ENCODE peak calls at places on chromosomes 11 and 22, in five cellular contexts. One of them, this sample, is unnamed.

GRCh38 chr11:31757245-31757835 is 53.8 kb downstream of the PAX6 start:
- DNase-seq in effector memory CD4-positive, alpha-beta T cell: no peak
- DNase-seq in cardiac muscle cell: peak; percentile 6
- DNase-seq in psoas muscle: no peak
- DNase-seq in GM23248: no peak
- DNase-seq in this sample: no peak

GRCh38 chr11:63610604-63611394 is 3.4 kb downstream of the PLAAT3 start:
- DNase-seq in effector memory CD4-positive, alpha-beta T cell: no peak
- DNase-seq in cardiac muscle cell: no peak
- DNase-seq in psoas muscle: no peak
- DNase-seq in GM23248: no peak
- DNase-seq in this sample: no peak

GRCh38 chr22:30212363-30212995 is 34.1 kb downstream of the LIF start:
- DNase-seq in effector memory CD4-positive, alpha-beta T cell: no peak
- DNase-seq in cardiac muscle cell: peak; percentile 90
- DNase-seq in psoas muscle: peak; percentile 69
- DNase-seq in GM23248: peak; percentile 97
- DNase-seq in this sample: no peak

GRCh38 chr22:23240639-23241389 is 60.5 kb downstream of the BCR start:
- DNase-seq in effector memory CD4-positive, alpha-beta T cell: no peak
- DNase-seq in cardiac muscle cell: no peak
- DNase-seq in psoas muscle: no peak
- DNase-seq in GM23248: peak; percentile 24
- DNase-seq in this sample: no peak

GRCh38 chr11:77088236-77089003 is 14.2 kb upstream of the OMP start:
- DNase-seq in effector memory CD4-positive, alpha-beta T cell: no peak
- DNase-seq in cardiac muscle cell: no peak
- DNase-seq in psoas muscle: peak; percentile 2
- DNase-seq in GM23248: no peak
- DNase-seq in this sample: no peak

GRCh38 chr11:119447664-119448242 is 24.8 kb upstream of the THY1 start:
- DNase-seq in effector memory CD4-positive, alpha-beta T cell: no peak
- DNase-seq in cardiac muscle cell: no peak
- DNase-seq in psoas muscle: no peak
- DNase-seq in GM23248: no peak
- DNase-seq in this sample: no peak

GRCh38 chr11:112440518-112440917 is 179.9 kb upstream of the PLET1 start:
- DNase-seq in effector memory CD4-positive, alpha-beta T cell: no peak
- DNase-seq in cardiac muscle cell: no peak
- DNase-seq in psoas muscle: no peak
- DNase-seq in GM23248: no peak
- DNase-seq in this sample: no peak

GRCh38 chr11:112656772-112657428 is 304.3 kb upstream of the NCAM1 start:
- DNase-seq in effector memory CD4-positive, alpha-beta T cell: no peak
- DNase-seq in cardiac muscle cell: peak; percentile 42
- DNase-seq in psoas muscle: peak; percentile 31
- DNase-seq in GM23248: peak; percentile 93
- DNase-seq in this sample: no peak

GRCh38 chr11:76823481-76824028 is 37.2 kb upstream of the ACER3 start:
- DNase-seq in effector memory CD4-positive, alpha-beta T cell: no peak
- DNase-seq in cardiac muscle cell: peak; percentile 81
- DNase-seq in psoas muscle: no peak
- DNase-seq in GM23248: peak; percentile 81
- DNase-seq in this sample: no peak

GRCh38 chr11:59667812-59668187 is 1.0 kb downstream of the PATL1 start:
- DNase-seq in effector memory CD4-positive, alpha-beta T cell: no peak
- DNase-seq in cardiac muscle cell: no peak
- DNase-seq in psoas muscle: no peak
- DNase-seq in GM23248: no peak
- DNase-seq in this sample: no peak

DNA sequence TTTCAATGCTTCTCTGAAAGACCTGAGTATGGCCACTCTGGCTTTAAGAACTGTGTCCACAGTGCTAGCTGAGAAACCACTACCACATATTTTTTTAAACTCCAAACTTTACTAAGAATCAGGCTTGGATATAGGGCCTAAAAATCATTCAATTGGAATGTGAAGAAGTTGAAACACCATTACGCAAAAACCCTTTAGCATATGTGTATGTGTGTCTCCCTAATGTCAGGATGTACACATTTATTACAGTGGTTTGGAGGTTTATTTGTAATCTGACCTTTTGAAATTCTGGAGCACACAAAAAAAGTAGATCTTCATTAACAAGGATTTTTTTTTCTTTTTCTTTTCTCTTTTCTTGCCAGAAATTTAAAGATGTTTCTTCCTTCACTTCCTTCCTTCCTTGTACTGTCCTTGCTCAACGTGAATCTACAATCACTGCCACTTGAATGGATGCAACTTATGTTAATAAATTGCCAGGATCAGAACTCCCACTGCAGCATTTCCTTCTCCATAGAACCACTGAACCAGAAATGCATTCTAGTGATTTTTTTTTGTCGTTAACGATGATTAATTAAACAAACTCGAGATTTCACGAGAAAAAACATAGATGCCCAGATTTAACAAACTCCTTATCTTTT is 3.1 kb upstream of the ADM start:
- DNase-seq in effector memory CD4-positive, alpha-beta T cell: no peak
- DNase-seq in cardiac muscle cell: peak; percentile 76
- DNase-seq in psoas muscle: no peak
- DNase-seq in GM23248: peak; percentile 81
- DNase-seq in this sample: no peak
- H3K4me1 ChIP-seq in effector memory CD4-positive, alpha-beta T cell: peaks cover 31% of the 10 kb centered on the region
- H3K4me1 ChIP-seq in cardiac muscle cell: peaks cover 19% of the 10 kb centered on the region
- H3K4me1 ChIP-seq in psoas muscle: peaks cover 8% of the 10 kb centered on the region
- H3K4me1 ChIP-seq in GM23248: peaks cover 20% of the 10 kb centered on the region
- H3K4me1 ChIP-seq in this sample: peaks cover 39% of the 10 kb centered on the region

DNA sequence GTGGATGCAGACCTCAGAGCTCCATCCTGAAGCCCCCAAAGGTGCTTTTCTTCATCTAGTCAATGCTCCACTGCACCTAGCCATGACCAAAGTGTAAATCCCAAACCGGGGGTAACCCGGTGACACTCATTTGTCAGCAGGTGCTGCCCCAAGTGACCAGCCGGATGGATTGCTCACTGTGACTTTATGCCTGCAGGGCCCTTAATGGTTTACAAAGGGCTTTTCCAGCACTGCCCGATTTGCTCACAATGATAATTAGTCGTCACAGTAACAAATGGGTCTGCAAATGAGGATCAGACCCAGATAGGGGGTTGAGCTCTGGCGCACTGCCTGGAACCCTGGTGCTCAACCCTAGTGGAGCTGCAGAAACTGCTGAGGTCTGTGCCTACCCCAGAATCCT is 45.7 kb upstream of the CD5 start:
- DNase-seq in effector memory CD4-positive, alpha-beta T cell: no peak
- DNase-seq in cardiac muscle cell: no peak
- DNase-seq in psoas muscle: no peak
- DNase-seq in GM23248: no peak
- DNase-seq in this sample: no peak
- H3K9me3 ChIP-seq in effector memory CD4-positive, alpha-beta T cell: no peaks in the 10 kb centered on the region
- H3K9me3 ChIP-seq in cardiac muscle cell: no peaks in the 10 kb centered on the region
- H3K9me3 ChIP-seq in psoas muscle: no peaks in the 10 kb centered on the region
- H3K9me3 ChIP-seq in GM23248: no peaks in the 10 kb centered on the region
- H3K9me3 ChIP-seq in this sample: no peaks in the 10 kb centered on the region

GRCh38 chr11:1756791-1757771 is 6.6 kb downstream of the CTSD start:
- DNase-seq in effector memory CD4-positive, alpha-beta T cell: no peak
- DNase-seq in cardiac muscle cell: no peak
- DNase-seq in psoas muscle: peak; percentile 28
- DNase-seq in GM23248: no peak
- DNase-seq in this sample: no peak
- H3K4me3 ChIP-seq in effector memory CD4-positive, alpha-beta T cell: peak overlapping the region; percentile 37
- H3K4me3 ChIP-seq in cardiac muscle cell: no peak overlapping the region
- H3K4me3 ChIP-seq in psoas muscle: no peak overlapping the region
- H3K4me3 ChIP-seq in GM23248: no peak overlapping the region
- H3K4me3 ChIP-seq in this sample: no peak overlapping the region

GRCh38 chr22:38223289-38223960 is 21.6 kb downstream of the MAFF start:
- DNase-seq in effector memory CD4-positive, alpha-beta T cell: no peak
- DNase-seq in cardiac muscle cell: no peak
- DNase-seq in psoas muscle: no peak
- DNase-seq in GM23248: no peak
- DNase-seq in this sample: no peak

GRCh38 chr22:38220653-38221386 is 19.0 kb downstream of the MAFF start:
- DNase-seq in effector memory CD4-positive, alpha-beta T cell: no peak
- DNase-seq in cardiac muscle cell: no peak
- DNase-seq in psoas muscle: no peak
- DNase-seq in GM23248: no peak
- DNase-seq in this sample: no peak

GRCh38 chr22:38221407-38221806 is 19.6 kb downstream of the MAFF start:
- DNase-seq in effector memory CD4-positive, alpha-beta T cell: no peak
- DNase-seq in cardiac muscle cell: no peak
- DNase-seq in psoas muscle: no peak
- DNase-seq in GM23248: no peak
- DNase-seq in this sample: no peak

GRCh38 chr22:38222797-38223119 is 21.0 kb downstream of the MAFF start:
- DNase-seq in effector memory CD4-positive, alpha-beta T cell: no peak
- DNase-seq in cardiac muscle cell: no peak
- DNase-seq in psoas muscle: no peak
- DNase-seq in GM23248: no peak
- DNase-seq in this sample: no peak

DNA sequence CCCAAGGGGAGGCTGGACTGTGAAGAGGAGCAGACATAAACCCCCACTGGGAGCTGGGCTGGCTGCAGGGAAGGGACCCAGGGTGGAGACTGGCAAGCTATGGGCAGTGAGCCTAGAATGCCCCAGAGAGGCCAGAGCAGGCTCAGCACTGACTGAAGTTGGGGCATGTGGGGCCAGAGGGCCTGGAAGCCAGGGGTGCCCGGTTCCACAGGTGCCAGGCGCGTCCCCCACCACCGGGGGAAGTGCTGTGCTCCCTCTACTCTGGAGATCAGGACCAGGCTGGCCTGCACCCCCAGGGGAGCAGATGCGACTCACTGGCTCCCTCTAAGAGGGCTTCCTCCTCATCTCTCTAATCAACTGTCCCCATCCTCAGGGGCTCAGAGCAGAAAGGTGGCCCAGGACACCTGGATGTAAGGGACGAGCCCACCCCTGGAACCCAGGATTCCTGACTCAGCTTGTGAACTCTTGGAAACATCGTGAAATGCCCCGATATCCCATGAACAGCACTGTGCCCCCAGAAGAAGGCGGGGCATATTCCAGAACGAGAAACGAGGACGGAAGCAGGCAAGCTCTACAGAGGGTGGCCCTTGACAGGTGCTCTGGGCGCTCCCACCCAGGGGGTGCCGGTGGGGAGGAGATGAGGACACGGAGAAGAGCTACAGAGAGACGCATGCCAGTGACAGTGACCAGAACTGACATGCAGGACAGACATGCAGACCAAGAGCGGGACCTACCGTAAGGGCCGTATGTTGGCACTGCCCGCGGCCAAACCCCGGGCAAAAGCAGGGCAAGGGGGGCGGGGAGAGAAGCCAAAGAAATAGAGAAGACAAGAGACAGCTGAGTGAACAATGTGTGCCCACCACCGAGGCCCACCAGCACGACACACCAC is 20.4 kb downstream of the MAFF start:
- DNase-seq in effector memory CD4-positive, alpha-beta T cell: no peak
- DNase-seq in cardiac muscle cell: no peak
- DNase-seq in psoas muscle: no peak
- DNase-seq in GM23248: no peak
- DNase-seq in this sample: no peak
- H3K4me1 ChIP-seq in effector memory CD4-positive, alpha-beta T cell: peaks cover 30% of the 10 kb centered on the region
- H3K4me1 ChIP-seq in cardiac muscle cell: peaks cover 6% of the 10 kb centered on the region
- H3K4me1 ChIP-seq in psoas muscle: peaks cover 24% of the 10 kb centered on the region
- H3K4me1 ChIP-seq in GM23248: peaks cover 31% of the 10 kb centered on the region
- H3K4me1 ChIP-seq in this sample: peaks cover 14% of the 10 kb centered on the region

GRCh38 chr11:134637091-134638015 is 225.3 kb upstream of the B3GAT1 start:
- DNase-seq in effector memory CD4-positive, alpha-beta T cell: no peak
- DNase-seq in cardiac muscle cell: no peak
- DNase-seq in psoas muscle: no peak
- DNase-seq in GM23248: no peak
- DNase-seq in this sample: no peak

GRCh38 chr11:134639586-134640330 is 227.7 kb upstream of the B3GAT1 start:
- DNase-seq in effector memory CD4-positive, alpha-beta T cell: no peak
- DNase-seq in cardiac muscle cell: no peak
- DNase-seq in psoas muscle: no peak
- DNase-seq in GM23248: no peak
- DNase-seq in this sample: no peak

GRCh38 chr11:134640536-134640935 is 228.5 kb upstream of the B3GAT1 start:
- DNase-seq in effector memory CD4-positive, alpha-beta T cell: no peak
- DNase-seq in cardiac muscle cell: no peak
- DNase-seq in psoas muscle: no peak
- DNase-seq in GM23248: no peak
- DNase-seq in this sample: no peak

GRCh38 chr11:134640971-134641968 is 229.2 kb upstream of the B3GAT1 start:
- DNase-seq in effector memory CD4-positive, alpha-beta T cell: no peak
- DNase-seq in cardiac muscle cell: no peak
- DNase-seq in psoas muscle: no peak
- DNase-seq in GM23248: no peak
- DNase-seq in this sample: no peak

GRCh38 chr11:134638796-134639540 is 226.9 kb upstream of the B3GAT1 start:
- DNase-seq in effector memory CD4-positive, alpha-beta T cell: no peak
- DNase-seq in cardiac muscle cell: no peak
- DNase-seq in psoas muscle: no peak
- DNase-seq in GM23248: no peak
- DNase-seq in this sample: no peak
- H3K9me3 ChIP-seq in effector memory CD4-positive, alpha-beta T cell: no peaks in the 10 kb centered on the region
- H3K9me3 ChIP-seq in cardiac muscle cell: no peaks in the 10 kb centered on the region
- H3K9me3 ChIP-seq in psoas muscle: no peaks in the 10 kb centered on the region
- H3K9me3 ChIP-seq in GM23248: no peaks in the 10 kb centered on the region
- H3K9me3 ChIP-seq in this sample: no peaks in the 10 kb centered on the region

This sample was measured in CD4-positive, CD25-positive, alpha-beta regulatory T cell.